ENCODE peak calls at places on chromosomes 1 and 21, in nine cellular contexts. O is tibial artery; V is kidney; X is substantia nigra; R is cardiac muscle cell; A is EL; J is iPS-NIHi11; B is activated CD4-positive, alpha-beta memory T cell treated with anti-CD3 and anti-CD28 coated beads, Interleukin-2, amount 10 ng/mL, durations not matched to agents 7 days and 5 days; I is kidney glomerular epithelial cell. W is an unnamed sample.

GRCh38 chr21:46054031-46054430 is 43.9 kb upstream of the COL6A2 start:
- DNase-seq in J (no peak), I (no peak), V (peak; percentile 47), R (no peak), A (no peak), B (no peak), O (no peak), X (no peak), W (no peak)

GRCh38 chr1:184929711-184930202 is 44.6 kb downstream of the NIBAN1 start:
- DNase-seq in V (no peak), R (no peak), X (no peak), J (no peak), B (no peak), I (no peak), A (no peak), O (no peak), W (peak; percentile 41)

GRCh38 chr1:165235777-165236285 is 120.7 kb downstream of the LMX1A start:
- DNase-seq in I (no peak), O (no peak), B (no peak), A (no peak), X (no peak), V (peak; percentile 66), J (peak; percentile 78), R (peak; percentile 9), W (no peak)

GRCh38 chr1:208208132-208208487 is 36.1 kb downstream of the PLXNA2 start:
- DNase-seq in O (no peak), A (no peak), J (no peak), I (no peak), R (no peak), X (no peak), B (no peak), V (no peak), W (no peak)

GRCh38 chr1:228392111-228392936 is 14.3 kb downstream of the TRIM11 start:
- DNase-seq in I (no peak), V (peak; percentile 11), O (no peak), A (peak; percentile 59), J (no peak), X (no peak), R (no peak), B (no peak), W (no peak)

GRCh38 chr1:205547932-205548827 is 43.7 kb downstream of the CDK18 start:
- DNase-seq in R (no peak), I (no peak), A (peak; percentile 42), X (no peak), V (no peak), O (no peak), B (peak; percentile 11), J (no peak), W (peak; percentile 14)

GRCh38 chr1:23664837-23665795 is 26.5 kb upstream of the RPL11 start:
- DNase-seq in J (peak; percentile 54), X (no peak), A (peak; percentile 51), O (no peak), R (peak; percentile 66), B (peak; percentile 26), I (peak; percentile 4), V (no peak), W (no peak)

GRCh38 chr1:200414657-200415056 is 4.8 kb upstream of the ZNF281 start:
- DNase-seq in O (no peak), I (no peak), X (no peak), B (no peak), R (no peak), V (no peak), A (no peak), J (no peak), W (no peak)

GRCh38 chr1:180173952-180174351 is 19.3 kb downstream of the QSOX1 start:
- DNase-seq in I (no peak), R (no peak), V (peak; percentile 80), X (no peak), O (peak; percentile 65), A (peak; percentile 18), B (no peak), J (no peak), W (peak; percentile 41)

GRCh38 chr1:63624911-63625310 is 31.7 kb downstream of the PGM1 start:
- DNase-seq in R (no peak), A (peak; percentile 30), J (no peak), I (peak; percentile 18), B (no peak), V (no peak), X (no peak), O (no peak), W (no peak)

GRCh38 chr1:89688607-89689006 is 55.7 kb downstream of the LRRC8C start:
- DNase-seq in B (no peak), V (no peak), O (no peak), A (no peak), X (no peak), J (no peak), I (no peak), R (no peak), W (no peak)

GRCh38 chr1:161956097-161956496 is 67.6 kb downstream of the OLFML2B start:
- DNase-seq in B (no peak), J (no peak), V (no peak), O (no peak), R (no peak), I (no peak), A (peak; percentile 75), X (no peak), W (no peak)

GRCh38 chr1:171576144-171576543 is 45.9 kb upstream of the MYOCOS start:
- DNase-seq in V (no peak), X (no peak), O (no peak), J (no peak), R (no peak), A (no peak), B (no peak), I (no peak), W (no peak)

GRCh38 chr21:36159356-36159921 is 2.8 kb downstream of the DOP1B start:
- DNase-seq in X (no peak), A (no peak), B (no peak), O (no peak), I (no peak), V (no peak), J (no peak), R (no peak), W (no peak)

GRCh38 chr1:212638419-212639151 is 30.0 kb downstream of the ATF3 start:
- DNase-seq in A (peak; percentile 62), R (peak; percentile 82), X (no peak), V (no peak), J (no peak), O (no peak), I (no peak), B (no peak), W (no peak)

GRCh38 chr1:156804572-156805243 is 11.9 kb downstream of the SH2D2A start:
- DNase-seq in I (peak; percentile 8), A (no peak), O (no peak), B (no peak), J (no peak), V (no peak), R (peak; percentile 25), X (no peak), W (no peak)

GRCh38 chr1:109104364-109105151 is 9.4 kb upstream of the ELAPOR1 start:
- DNase-seq in B (no peak), O (no peak), X (no peak), V (no peak), A (no peak), I (no peak), J (no peak), R (no peak), W (no peak)

GRCh38 chr1:216903389-216903754 is 180.1 kb upstream of the ESRRG start:
- DNase-seq in B (no peak), A (peak; percentile 56), V (no peak), O (no peak), R (no peak), X (no peak), J (no peak), I (peak; percentile 69), W (no peak)

GRCh38 chr1:209356909-209357498 is 226.5 kb upstream of the CAMK1G start:
- DNase-seq in R (no peak), O (no peak), B (no peak), X (no peak), J (peak; percentile 24), V (no peak), A (no peak), I (peak; percentile 58), W (no peak)

GRCh38 chr21:30733026-30733425 is 14.0 kb downstream of the KRTAP21-2 start:
- DNase-seq in R (no peak), O (no peak), I (no peak), X (no peak), A (no peak), V (no peak), J (no peak), B (no peak), W (no peak)

GRCh38 chr1:18452550-18452949 is 28.2 kb upstream of the KLHDC7A start:
- DNase-seq in R (peak; percentile 22), J (peak; percentile 81), A (no peak), O (no peak), I (peak; percentile 13), B (no peak), V (no peak), X (no peak), W (no peak)